ENCODE peak calls at places on chromosomes 3 and 15, in nine cellular contexts. B, C, W, U, M, V, O, T and L are unnamed samples.

GRCh38 chr15:88208305-88208704 is 48.2 kb downstream of the NTRK3 start:
- DNase-seq in B (no peak), C (no peak), W (no peak), U (no peak), M (no peak), V (no peak), O (no peak), T (no peak), L (no peak)

GRCh38 chr15:94671845-94672524 is 440.6 kb downstream of the MCTP2 start:
- DNase-seq in B (no peak), C (no peak), W (peak; percentile 9), U (no peak), M (peak; percentile 6), V (no peak), O (no peak), T (no peak), L (peak; percentile 38)

GRCh38 chr15:35078221-35078915 is 6.7 kb downstream of the NANOGP8 start:
- DNase-seq in B (no peak), C (no peak), W (peak; percentile 5), U (peak; percentile 47), M (peak; percentile 72), V (peak; percentile 71), O (peak; percentile 72), T (peak; percentile 52), L (peak; percentile 80)

GRCh38 chr3:183775781-183776180 is 49.6 kb downstream of the MAP6D1 start:
- DNase-seq in B (peak; percentile 39), C (no peak), W (no peak), U (no peak), M (no peak), V (no peak), O (no peak), T (no peak), L (no peak)

GRCh38 chr3:149004622-149005021 is 13.3 kb downstream of the GYG1 start:
- DNase-seq in B (no peak), C (no peak), W (peak; percentile 34), U (no peak), M (peak; percentile 68), V (no peak), O (peak; percentile 15), T (peak; percentile 31), L (no peak)

GRCh38 chr3:60636846-60637245 is 614.4 kb downstream of the FHIT start:
- DNase-seq in B (no peak), C (no peak), W (peak; percentile 4), U (no peak), M (peak; percentile 20), V (no peak), O (no peak), T (peak; percentile 57), L (no peak)

GRCh38 chr3:45946875-45947274 is 3.6 kb downstream of the CXCR6 start:
- DNase-seq in B (no peak), C (no peak), W (no peak), U (no peak), M (no peak), V (no peak), O (no peak), T (no peak), L (no peak)

GRCh38 chr3:153158184-153158583 is 3.8 kb upstream of the RAP2B start:
- DNase-seq in B (no peak), C (no peak), W (no peak), U (no peak), M (no peak), V (no peak), O (no peak), T (no peak), L (no peak)

GRCh38 chr3:49339593-49339946 is 283 bp downstream of the USP4 start:
- DNase-seq in B (no peak), C (no peak), W (no peak), U (no peak), M (no peak), V (no peak), O (no peak), T (no peak), L (no peak)

GRCh38 chr3:14210843-14211594 is 32.4 kb downstream of the LSM3 start:
- DNase-seq in B (no peak), C (no peak), W (no peak), U (no peak), M (peak; percentile 87), V (no peak), O (peak; percentile 89), T (no peak), L (peak; percentile 50)

GRCh38 chr15:63332367-63333078 is 49.1 kb downstream of the CA12 start:
- DNase-seq in B (no peak), C (no peak), W (peak; percentile 95), U (peak; percentile 54), M (peak; percentile 96), V (peak; percentile 95), O (peak; percentile 85), T (peak; percentile 97), L (peak; percentile 92)

GRCh38 chr15:89068325-89068784 is 19.9 kb upstream of the ABHD2 start:
- DNase-seq in B (peak; percentile 64), C (no peak), W (peak; percentile 98), U (no peak), M (peak; percentile 98), V (peak; percentile 57), O (peak; percentile 93), T (peak; percentile 95), L (peak; percentile 90)

GRCh38 chr15:99734575-99734974 is 1.3 kb upstream of the LYSMD4 start:
- DNase-seq in B (no peak), C (no peak), W (no peak), U (no peak), M (no peak), V (no peak), O (no peak), T (no peak), L (no peak)

GRCh38 chr3:30188713-30189112 is 417.7 kb upstream of the TGFBR2 start:
- DNase-seq in B (no peak), C (no peak), W (peak; percentile 5), U (no peak), M (peak; percentile 44), V (peak; percentile 10), O (no peak), T (peak; percentile 91), L (peak; percentile 46)

GRCh38 chr3:13177236-13177635 is 104.0 kb upstream of the IQSEC1 start:
- DNase-seq in B (no peak), C (no peak), W (no peak), U (no peak), M (no peak), V (no peak), O (no peak), T (no peak), L (no peak)

GRCh38 chr3:37902674-37903073 is 41.0 kb downstream of the CTDSPL start:
- DNase-seq in B (no peak), C (no peak), W (no peak), U (no peak), M (no peak), V (no peak), O (no peak), T (no peak), L (no peak)
- TF ChIP-seq CTCF in B (no peak), C (no peak), W (no peak), U (no peak), M (no peak), V (no peak), O (no peak), T (no peak), L (no peak)

DNA sequence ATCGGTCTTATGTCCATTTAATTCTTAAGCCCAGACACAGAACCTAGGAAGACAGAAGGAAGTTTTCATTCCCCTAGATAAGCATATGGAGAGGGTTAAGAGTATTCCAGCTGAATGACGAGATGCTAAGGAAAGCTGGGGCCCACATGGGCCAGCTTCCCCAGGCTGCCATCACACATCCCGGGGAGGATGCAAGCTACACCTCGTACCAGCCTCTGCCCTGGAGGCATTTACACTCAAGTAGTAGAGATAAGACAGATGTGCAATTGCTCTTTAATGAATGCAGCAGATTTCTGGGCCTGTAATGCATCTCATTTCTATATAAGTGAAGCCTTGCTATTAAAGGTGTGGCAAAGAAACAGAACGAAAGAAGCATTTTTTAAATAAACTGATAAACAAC is 144.5 kb downstream of the MEX3B start:
- DNase-seq in B (no peak), C (no peak), W (no peak), U (no peak), M (no peak), V (no peak), O (no peak), T (no peak), L (no peak)
- TF ChIP-seq CTCF in B (no peak), C (no peak), W (no peak), U (no peak), M (no peak), V (no peak), O (no peak), T (no peak), L (no peak)

GRCh38 chr3:136546718-136547117 is 205.5 kb downstream of the STAG1 start:
- DNase-seq in B (no peak), C (no peak), W (no peak), U (no peak), M (peak; percentile 22), V (no peak), O (peak; percentile 14), T (no peak), L (peak; percentile 12)
- TF ChIP-seq CTCF in B (no peak), C (no peak), W (peak; percentile 14), U (no peak), M (peak; percentile 14), V (no peak), O (peak; percentile 19), T (no peak), L (no peak)

DNA sequence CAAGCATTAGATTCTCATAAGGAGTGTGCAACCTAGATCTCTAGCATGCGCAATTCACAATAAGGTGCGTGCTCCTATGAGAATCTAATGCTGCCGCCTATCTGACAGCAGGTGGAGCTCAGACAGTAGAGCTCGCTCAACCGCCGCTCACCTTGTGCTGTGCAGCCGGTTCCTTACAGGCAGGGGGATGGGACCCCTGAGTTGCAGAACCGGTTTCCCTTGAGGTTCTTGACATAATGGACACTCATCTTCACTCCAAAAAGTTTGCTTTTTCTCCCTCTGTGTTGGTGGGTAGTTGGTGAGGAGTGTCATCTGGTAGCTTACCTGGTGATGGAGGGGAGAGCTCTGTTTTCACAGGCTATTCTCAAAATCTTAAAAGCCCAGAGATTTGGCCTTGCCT is 324.0 kb upstream of the TBL1XR1 start:
- DNase-seq in B (peak; percentile 80), C (no peak), W (no peak), U (no peak), M (no peak), V (peak; percentile 16), O (no peak), T (no peak), L (no peak)
- TF ChIP-seq CTCF in B (peak; percentile 17), C (no peak), W (no peak), U (no peak), M (no peak), V (no peak), O (no peak), T (no peak), L (no peak)